ENCODE peak calls at places on chromosomes 2 and 18, in six cellular contexts. P is aorta; J is heart left ventricle; O is upper lobe of left lung; I is CD8-positive, alpha-beta memory T cell; T is small intestine. B is an unnamed sample.
A peak's percentile ranks its signal among the peaks of the same experiment; 100 is the strongest.

GRCh38 chr2:128631698-128632490 is 313.2 kb upstream of the HS6ST1 start:
- DNase-seq in P (peak; percentile 41), J (peak; percentile 26), O (no peak), I (no peak), T (no peak), B (no peak)

GRCh38 chr2:5673861-5674240 is 18.3 kb upstream of the SOX11 start:
- DNase-seq in P (no peak), J (no peak), O (no peak), I (no peak), T (no peak), B (no peak)

GRCh38 chr18:41206341-41206740 is 748.7 kb upstream of the PIK3C3 start:
- DNase-seq in P (no peak), J (no peak), O (no peak), I (no peak), T (no peak), B (no peak)

GRCh38 chr2:26712486-26713465 is 20.3 kb downstream of the KCNK3 start:
- DNase-seq in P (no peak), J (peak; percentile 28), O (no peak), I (no peak), T (peak; percentile 32), B (peak; percentile 52)

GRCh38 chr18:7512326-7512725 is 54.8 kb upstream of the PTPRM start:
- DNase-seq in P (no peak), J (no peak), O (no peak), I (no peak), T (no peak), B (no peak)

GRCh38 chr2:144015036-144015435 is 504.9 kb downstream of the ZEB2 start:
- DNase-seq in P (no peak), J (no peak), O (no peak), I (no peak), T (no peak), B (no peak)

GRCh38 chr18:2028986-2029385 is 542.3 kb downstream of the METTL4 start:
- DNase-seq in P (no peak), J (no peak), O (no peak), I (no peak), T (no peak), B (no peak)

GRCh38 chr18:27778441-27778840 is 398.5 kb downstream of the CDH2 start:
- DNase-seq in P (no peak), J (no peak), O (no peak), I (no peak), T (no peak), B (no peak)

GRCh38 chr2:80896576-80896975 is 592.0 kb upstream of the LRRTM1 start:
- DNase-seq in P (no peak), J (no peak), O (peak; percentile 17), I (no peak), T (no peak), B (no peak)

GRCh38 chr18:33540392-33540791 is 37.6 kb upstream of the ASXL3 start:
- DNase-seq in P (no peak), J (no peak), O (no peak), I (no peak), T (no peak), B (no peak)

GRCh38 chr2:155733091-155733870 is 599.2 kb downstream of the NR4A2 start:
- DNase-seq in P (no peak), J (no peak), O (no peak), I (no peak), T (no peak), B (no peak)

DNA sequence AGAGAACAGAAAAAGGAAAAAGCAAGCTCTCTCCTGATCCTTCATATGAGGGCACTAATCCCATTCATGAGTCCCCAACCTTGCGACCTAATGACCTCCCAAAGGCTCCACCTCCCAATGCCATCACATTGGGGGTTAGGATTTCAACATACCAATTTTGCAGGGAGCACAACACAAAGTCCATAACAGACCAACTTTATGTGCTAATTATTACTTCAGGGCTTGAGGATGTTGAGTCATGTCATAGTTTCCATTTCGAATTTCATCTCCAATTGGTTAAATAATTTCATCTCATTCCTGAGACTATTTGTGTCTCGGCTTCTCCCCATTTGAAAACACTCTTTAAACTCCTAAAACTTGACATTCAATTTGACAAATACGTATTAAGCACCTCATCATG is 69.9 kb upstream of the KLF7 start:
- DNase-seq in P (no peak), J (no peak), O (no peak), I (no peak), T (no peak), B (no peak)
- H3K4me1 ChIP-seq in P (peaks cover 3% of the 10 kb centered on the region), J (peaks cover 14% of the 10 kb centered on the region), O (peaks cover 38% of the 10 kb centered on the region), I (peaks cover 25% of the 10 kb centered on the region), T (no peaks in the 10 kb centered on the region), B (peaks cover 25% of the 10 kb centered on the region)

DNA sequence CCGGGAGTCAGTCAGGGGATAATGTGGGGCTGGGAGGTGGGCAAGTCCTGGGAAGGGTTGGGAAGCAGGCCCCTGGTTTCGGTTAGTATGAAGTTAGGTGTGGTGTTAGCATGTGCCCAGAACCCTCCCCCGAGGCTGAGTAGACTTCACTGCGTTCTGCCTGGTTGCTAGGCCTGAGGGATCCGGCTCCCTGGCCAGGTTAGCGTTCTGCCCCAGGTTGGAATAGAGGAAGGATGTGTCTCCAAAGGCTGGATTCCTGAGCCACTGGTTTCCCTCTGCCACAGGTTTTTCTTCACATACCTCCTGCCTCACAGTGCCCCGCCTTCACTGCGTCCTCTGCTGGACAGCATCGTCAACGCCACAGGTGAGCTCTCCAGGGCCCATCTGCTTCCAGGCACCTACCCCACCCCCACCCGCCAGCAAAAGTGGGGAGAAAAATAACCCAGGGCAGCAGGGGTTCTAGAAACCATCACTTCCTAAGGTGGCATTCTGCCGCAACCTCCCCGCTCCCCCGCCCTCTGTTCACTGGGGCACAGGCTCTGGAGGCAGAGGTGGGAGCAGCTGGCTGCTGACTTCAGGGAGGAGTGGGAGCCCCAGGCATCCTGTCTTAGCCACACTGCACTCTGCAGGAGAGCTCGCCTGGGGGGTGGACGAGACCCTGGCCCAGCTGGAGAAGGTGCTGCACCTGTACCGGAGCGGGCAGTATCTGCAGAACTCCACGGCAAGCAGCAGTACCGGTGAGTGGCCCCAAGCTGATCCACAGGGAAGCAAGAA is 7.0 kb downstream of the PKDCC start:
- DNase-seq in P (no peak), J (no peak), O (no peak), I (no peak), T (peak; percentile 72), B (no peak)
- H3K4me1 ChIP-seq in P (peaks cover 3% of the 10 kb centered on the region), J (peaks cover 86% of the 10 kb centered on the region), O (peaks cover 21% of the 10 kb centered on the region), I (no peaks in the 10 kb centered on the region), T (peaks cover 15% of the 10 kb centered on the region), B (peaks cover 61% of the 10 kb centered on the region)

GRCh38 chr2:216537366-216537765 is 38.7 kb downstream of the RPL37A start:
- DNase-seq in P (no peak), J (no peak), O (no peak), I (no peak), T (no peak), B (no peak)
- H3K4me1 ChIP-seq in P (no peaks in the 10 kb centered on the region), J (peaks cover 71% of the 10 kb centered on the region), O (peaks cover 40% of the 10 kb centered on the region), I (no peaks in the 10 kb centered on the region), T (no peaks in the 10 kb centered on the region), B (peaks cover 24% of the 10 kb centered on the region)

GRCh38 chr18:76986391-76986790 is 146.2 kb downstream of the MBP start:
- DNase-seq in P (no peak), J (no peak), O (no peak), I (no peak), T (no peak), B (no peak)
- H3K4me1 ChIP-seq in P (no peaks in the 10 kb centered on the region), J (peaks cover 6% of the 10 kb centered on the region), O (no peaks in the 10 kb centered on the region), I (no peaks in the 10 kb centered on the region), T (no peaks in the 10 kb centered on the region), B (no peaks in the 10 kb centered on the region)

DNA sequence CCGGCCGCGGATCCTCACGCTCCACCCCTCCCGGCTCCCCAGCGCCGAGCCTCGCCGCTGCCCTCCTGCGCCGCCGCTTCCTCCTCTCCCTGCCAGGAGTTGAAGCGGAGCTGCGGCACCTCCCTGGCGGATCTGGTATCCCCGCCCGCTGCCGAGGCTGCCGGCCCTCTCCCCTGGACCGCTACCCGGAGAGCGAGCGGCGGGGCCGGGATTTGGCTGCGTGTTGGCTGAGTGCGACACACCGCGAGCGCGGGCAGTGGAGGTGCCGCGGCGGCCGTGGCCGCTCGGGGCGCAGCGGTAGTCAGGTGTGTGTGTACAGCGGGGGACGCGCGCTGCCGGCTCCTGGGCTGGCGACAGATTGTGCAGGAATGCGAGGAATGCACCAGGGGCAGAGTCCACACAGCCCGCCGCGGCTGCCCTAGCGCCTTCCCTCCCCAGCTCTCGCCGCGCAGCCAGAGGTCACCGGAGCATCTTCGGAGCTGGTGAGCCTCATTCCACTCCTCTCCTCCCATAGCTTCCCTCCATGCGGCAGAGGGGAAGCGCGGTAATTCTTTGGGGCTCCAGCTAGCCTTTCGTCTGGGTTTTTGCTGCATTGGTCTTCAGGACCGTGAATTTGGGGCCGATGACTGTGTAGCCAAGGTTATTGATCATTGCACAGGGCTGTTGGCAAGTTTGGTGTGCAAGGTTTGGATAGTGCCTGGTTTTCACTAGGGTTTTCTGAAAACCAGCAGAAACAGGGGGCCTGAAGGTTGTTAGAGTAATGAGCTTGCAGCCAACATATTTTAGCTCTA is 1.3 kb downstream of the PKP4 start:
- DNase-seq in P (peak; percentile 89), J (no peak), O (peak; percentile 95), I (peak; percentile 68), T (peak; percentile 92), B (peak; percentile 73)
- H3K4me1 ChIP-seq in P (no peaks in the 10 kb centered on the region), J (peaks cover 34% of the 10 kb centered on the region), O (peaks cover 22% of the 10 kb centered on the region), I (peaks cover 14% of the 10 kb centered on the region), T (peaks cover 4% of the 10 kb centered on the region), B (peaks cover 8% of the 10 kb centered on the region)

GRCh38 chr18:61844726-61845125 is 48.1 kb downstream of the RNF152 start:
- DNase-seq in P (no peak), J (no peak), O (no peak), I (no peak), T (no peak), B (no peak)

GRCh38 chr18:61838521-61838920 is 54.3 kb downstream of the RNF152 start:
- DNase-seq in P (no peak), J (no peak), O (no peak), I (no peak), T (no peak), B (no peak)

GRCh38 chr18:61842146-61842545 is 50.7 kb downstream of the RNF152 start:
- DNase-seq in P (no peak), J (no peak), O (no peak), I (no peak), T (no peak), B (no peak)

GRCh38 chr18:61840324-61840723 is 52.5 kb downstream of the RNF152 start:
- DNase-seq in P (no peak), J (no peak), O (no peak), I (no peak), T (no peak), B (no peak)

GRCh38 chr18:61841709-61842108 is 51.1 kb downstream of the RNF152 start:
- DNase-seq in P (no peak), J (no peak), O (no peak), I (no peak), T (no peak), B (no peak)
- H3K4me1 ChIP-seq in P (peaks cover 2% of the 10 kb centered on the region), J (peaks cover 32% of the 10 kb centered on the region), O (no peaks in the 10 kb centered on the region), I (no peaks in the 10 kb centered on the region), T (no peaks in the 10 kb centered on the region), B (no peaks in the 10 kb centered on the region)

B was measured in testis.